ENCODE peak calls at places on chromosome 11, in five cellular contexts. One of them, this sample, is unnamed.

GRCh38 chr11:772429-773390 is 4.6 kb downstream of the GATD1 start:
- DNase-seq in HCT116: no peak
- DNase-seq in HepG2: no peak
- DNase-seq in H1: no peak
- DNase-seq in endothelial cell of umbilical vein: no peak
- DNase-seq in this sample: no peak

GRCh38 chr11:75476716-75477613 is 44.0 kb upstream of the KLHL35 start:
- DNase-seq in HCT116: no peak
- DNase-seq in HepG2: no peak
- DNase-seq in H1: no peak
- DNase-seq in endothelial cell of umbilical vein: no peak
- DNase-seq in this sample: no peak

GRCh38 chr11:80668039-80668438 is 1227.2 kb upstream of the TENM4 start:
- DNase-seq in HCT116: no peak
- DNase-seq in HepG2: no peak
- DNase-seq in H1: peak; percentile 5
- DNase-seq in endothelial cell of umbilical vein: no peak
- DNase-seq in this sample: no peak

GRCh38 chr11:15965562-15966250 is 390.6 kb downstream of the SOX6 start:
- DNase-seq in HCT116: no peak
- DNase-seq in HepG2: no peak
- DNase-seq in H1: no peak
- DNase-seq in endothelial cell of umbilical vein: no peak
- DNase-seq in this sample: no peak

GRCh38 chr11:96013459-96014213 is 89.7 kb upstream of the MTMR2 start:
- DNase-seq in HCT116: no peak
- DNase-seq in HepG2: no peak
- DNase-seq in H1: no peak
- DNase-seq in endothelial cell of umbilical vein: no peak
- DNase-seq in this sample: peak; percentile 16

GRCh38 chr11:112478806-112479205 is 218.1 kb upstream of the PLET1 start:
- DNase-seq in HCT116: no peak
- DNase-seq in HepG2: no peak
- DNase-seq in H1: no peak
- DNase-seq in endothelial cell of umbilical vein: no peak
- DNase-seq in this sample: no peak

GRCh38 chr11:123054301-123055065 is 7.5 kb downstream of the HSPA8 start:
- DNase-seq in HCT116: peak; percentile 56
- DNase-seq in HepG2: peak; percentile 70
- DNase-seq in H1: no peak
- DNase-seq in endothelial cell of umbilical vein: peak; percentile 68
- DNase-seq in this sample: peak; percentile 88

GRCh38 chr11:17529814-17530162 is 14.4 kb downstream of the USH1C start:
- DNase-seq in HCT116: no peak
- DNase-seq in HepG2: no peak
- DNase-seq in H1: no peak
- DNase-seq in endothelial cell of umbilical vein: no peak
- DNase-seq in this sample: no peak

GRCh38 chr11:112004389-112004788 is 20.8 kb upstream of the DLAT start:
- DNase-seq in HCT116: peak; percentile 10
- DNase-seq in HepG2: peak; percentile 15
- DNase-seq in H1: no peak
- DNase-seq in endothelial cell of umbilical vein: no peak
- DNase-seq in this sample: peak; percentile 53

GRCh38 chr11:19646921-19647320 is 65.7 kb upstream of the NAV2 start:
- DNase-seq in HCT116: no peak
- DNase-seq in HepG2: no peak
- DNase-seq in H1: no peak
- DNase-seq in endothelial cell of umbilical vein: no peak
- DNase-seq in this sample: peak; percentile 7

GRCh38 chr11:122754553-122755322 is 83.6 kb upstream of the CRTAM start:
- DNase-seq in HCT116: peak; percentile 10
- DNase-seq in HepG2: peak; percentile 24
- DNase-seq in H1: peak; percentile 17
- DNase-seq in endothelial cell of umbilical vein: no peak
- DNase-seq in this sample: peak; percentile 75

GRCh38 chr11:120224872-120225371 is 14.1 kb downstream of the OAF start:
- DNase-seq in HCT116: no peak
- DNase-seq in HepG2: no peak
- DNase-seq in H1: no peak
- DNase-seq in endothelial cell of umbilical vein: peak; percentile 39
- DNase-seq in this sample: peak; percentile 98

GRCh38 chr11:133096981-133097380 is 435.3 kb downstream of the OPCML start:
- DNase-seq in HCT116: no peak
- DNase-seq in HepG2: no peak
- DNase-seq in H1: no peak
- DNase-seq in endothelial cell of umbilical vein: no peak
- DNase-seq in this sample: no peak

GRCh38 chr11:102806296-102806695 is 8.3 kb upstream of the MMP1 start:
- DNase-seq in HCT116: no peak
- DNase-seq in HepG2: no peak
- DNase-seq in H1: no peak
- DNase-seq in endothelial cell of umbilical vein: no peak
- DNase-seq in this sample: no peak

GRCh38 chr11:47179655-47179991 is 2.9 kb upstream of the ARFGAP2 start:
- DNase-seq in HCT116: no peak
- DNase-seq in HepG2: peak; percentile 52
- DNase-seq in H1: no peak
- DNase-seq in endothelial cell of umbilical vein: peak; percentile 52
- DNase-seq in this sample: peak; percentile 61
- TF ChIP-seq CTCF in HCT116: peak; percentile 65
- TF ChIP-seq CTCF in HepG2: peak; percentile 71
- TF ChIP-seq CTCF in H1: peak; percentile 81
- TF ChIP-seq CTCF in endothelial cell of umbilical vein: peak; percentile 63
- TF ChIP-seq CTCF in this sample: peak; percentile 66

DNA sequence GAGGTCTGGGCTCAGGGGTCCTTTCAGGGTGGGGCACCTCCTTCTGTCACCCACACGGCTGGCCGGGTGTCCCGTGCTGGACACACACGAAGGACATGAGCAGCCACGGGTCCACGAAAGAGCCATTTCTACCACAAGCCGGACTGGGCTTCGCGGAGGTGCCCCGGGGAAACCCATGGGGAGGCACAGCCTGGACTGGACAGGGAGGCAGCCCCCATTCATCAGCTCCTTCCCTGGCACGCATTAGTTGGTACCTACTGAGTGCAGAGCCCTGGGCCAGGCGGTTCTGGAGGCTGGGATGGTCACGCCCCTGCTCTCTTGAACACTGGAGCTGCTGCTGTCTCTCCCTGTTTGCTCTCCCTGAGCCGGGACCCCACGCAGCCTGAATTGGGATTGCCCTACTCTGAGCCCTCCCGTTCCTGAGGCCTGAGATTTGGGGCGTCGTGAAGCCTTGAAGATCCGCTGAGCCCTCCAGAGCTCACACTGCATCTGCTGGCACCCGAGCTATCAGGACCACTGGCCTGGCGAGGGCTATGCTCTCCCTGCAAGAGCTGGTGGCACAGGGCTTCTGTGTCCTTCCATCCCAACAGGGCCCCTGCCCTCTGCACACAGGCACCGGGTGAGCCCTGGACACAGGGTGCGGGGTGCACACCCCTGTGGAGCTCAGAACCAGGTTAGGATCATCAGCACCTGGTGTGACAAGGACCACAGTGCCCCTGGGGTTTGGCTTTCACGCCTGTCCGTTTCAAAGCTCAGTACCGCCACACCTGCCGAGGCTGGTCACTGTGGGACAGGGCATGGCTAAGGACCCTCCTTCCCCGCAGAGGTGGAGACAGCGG is 84.6 kb downstream of the MYEOV start:
- DNase-seq in HCT116: no peak
- DNase-seq in HepG2: no peak
- DNase-seq in H1: no peak
- DNase-seq in endothelial cell of umbilical vein: no peak
- DNase-seq in this sample: no peak
- TF ChIP-seq MAX in HCT116: no peak
- TF ChIP-seq MAX in HepG2: no peak
- TF ChIP-seq MAX in H1: no peak
- TF ChIP-seq MAX in endothelial cell of umbilical vein: no peak
- TF ChIP-seq MAX in this sample: no peak

DNA sequence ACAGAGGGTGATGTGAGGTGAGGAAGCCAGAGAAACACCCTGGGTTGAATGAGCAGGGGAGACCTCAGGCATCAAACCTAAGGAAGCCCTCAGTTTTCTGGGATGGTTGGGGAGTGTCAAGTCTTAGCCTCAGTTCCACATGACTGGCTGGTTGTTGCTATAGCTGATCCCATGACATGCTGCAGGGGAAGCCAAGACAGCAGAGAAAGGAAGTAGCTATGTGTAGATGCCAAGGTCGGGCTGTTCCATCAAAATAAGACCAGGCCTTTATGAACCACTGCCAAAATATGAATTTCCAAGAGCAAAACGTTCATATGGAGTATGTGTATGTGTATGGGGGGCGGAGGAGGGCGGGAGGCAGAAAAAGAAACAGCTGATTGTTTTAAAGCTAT is 11.6 kb downstream of the CD59 start:
- DNase-seq in HCT116: no peak
- DNase-seq in HepG2: no peak
- DNase-seq in H1: no peak
- DNase-seq in endothelial cell of umbilical vein: peak; percentile 93
- DNase-seq in this sample: no peak
- TF ChIP-seq POLR2A in HCT116: no peak
- TF ChIP-seq POLR2A in HepG2: no peak
- TF ChIP-seq POLR2A in H1: no peak
- TF ChIP-seq POLR2A in endothelial cell of umbilical vein: peak; percentile 43
- TF ChIP-seq POLR2A in this sample: no peak

DNA sequence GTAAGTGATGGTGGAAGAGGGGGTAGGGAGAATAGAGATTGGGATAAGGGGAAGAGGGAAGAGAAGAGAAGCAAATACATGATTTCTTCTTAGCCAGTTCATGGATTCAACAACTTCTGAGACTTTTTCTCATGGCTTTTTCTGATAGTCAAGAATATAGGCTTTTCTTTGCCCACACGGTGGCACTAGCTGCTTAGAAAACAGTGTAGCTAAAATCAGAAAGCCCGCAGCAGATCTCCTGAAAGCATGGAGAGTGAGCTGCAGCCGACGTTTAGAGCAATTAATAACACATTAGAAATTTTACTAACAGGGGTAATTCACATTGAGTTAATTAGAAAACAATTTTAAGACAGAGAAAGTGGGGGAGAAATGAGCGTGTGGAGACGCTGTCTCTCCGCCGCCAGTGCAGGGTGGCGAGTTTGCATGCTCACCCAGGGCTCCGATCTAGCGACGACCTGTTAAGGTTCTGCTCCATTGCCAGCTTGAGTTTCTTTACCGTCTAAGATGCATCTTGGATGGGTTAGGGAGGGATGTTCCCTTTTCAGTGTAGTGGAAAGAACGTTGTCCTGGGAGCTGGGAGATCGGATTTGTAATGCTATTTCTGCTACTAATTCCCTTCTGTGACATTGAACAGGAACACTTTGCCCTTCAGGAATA is 3.3 kb upstream of the RAG1 start:
- DNase-seq in HCT116: peak; percentile 24
- DNase-seq in HepG2: peak; percentile 54
- DNase-seq in H1: no peak
- DNase-seq in endothelial cell of umbilical vein: peak; percentile 64
- DNase-seq in this sample: peak; percentile 54
- TF ChIP-seq CTCF in HCT116: peak; percentile 65
- TF ChIP-seq CTCF in HepG2: peak; percentile 66
- TF ChIP-seq CTCF in H1: peak; percentile 57
- TF ChIP-seq CTCF in endothelial cell of umbilical vein: peak; percentile 42
- TF ChIP-seq CTCF in this sample: peak; percentile 44

GRCh38 chr11:82216927-82217570 is 516.6 kb downstream of the FAM181B start:
- DNase-seq in HCT116: no peak
- DNase-seq in HepG2: no peak
- DNase-seq in H1: no peak
- DNase-seq in endothelial cell of umbilical vein: no peak
- DNase-seq in this sample: no peak
- TF ChIP-seq MAX in HCT116: no peak
- TF ChIP-seq MAX in HepG2: no peak
- TF ChIP-seq MAX in H1: no peak
- TF ChIP-seq MAX in endothelial cell of umbilical vein: no peak
- TF ChIP-seq MAX in this sample: no peak

GRCh38 chr11:67482736-67483497 is at the start of gene AIP:
- DNase-seq in HCT116: peak; percentile 96
- DNase-seq in HepG2: peak; percentile 95
- DNase-seq in H1: peak; percentile 93
- DNase-seq in endothelial cell of umbilical vein: peak; percentile 98
- DNase-seq in this sample: peak; percentile 99
- TF ChIP-seq POLR2A in HCT116: no peak
- TF ChIP-seq POLR2A in HepG2: peak; percentile 62
- TF ChIP-seq POLR2A in H1: no peak
- TF ChIP-seq POLR2A in endothelial cell of umbilical vein: peak; percentile 73
- TF ChIP-seq POLR2A in this sample: peak; percentile 55